ENCODE peak calls at places on chromosomes 6 and 20, in eight cellular contexts. B, F, I, U, J, P, W and N are unnamed samples.

GRCh38 chr20:59604770-59605665 is 678 bp downstream of the PHACTR3 start:
- DNase-seq in B (no peak), P (no peak), U (no peak), F (no peak), W (no peak), J (no peak), I (no peak), N (no peak)

GRCh38 chr6:137025786-137026730 is 18.7 kb downstream of the IL20RA start:
- DNase-seq in B (peak; percentile 26), U (no peak), P (no peak), J (no peak), F (no peak), I (no peak), W (no peak), N (no peak)

GRCh38 chr20:31675828-31676533 is 38.3 kb downstream of the COX4I2 start:
- DNase-seq in I (peak; percentile 80), U (no peak), F (no peak), B (peak; percentile 73), W (no peak), P (no peak), J (peak; percentile 29), N (peak; percentile 57)

GRCh38 chr6:129750390-129750789 is 40.4 kb upstream of the ARHGAP18 start:
- DNase-seq in F (no peak), P (no peak), W (no peak), B (no peak), U (no peak), J (no peak), I (no peak), N (peak; percentile 74)

GRCh38 chr6:45595010-45595851 is 217.5 kb upstream of the SUPT3H start:
- DNase-seq in I (no peak), B (no peak), W (no peak), U (no peak), F (no peak), P (no peak), J (no peak), N (no peak)

GRCh38 chr6:170250981-170251775 is 39.7 kb downstream of the DLL1 start:
- DNase-seq in J (no peak), W (no peak), U (no peak), P (no peak), F (no peak), B (no peak), I (no peak), N (no peak)

GRCh38 chr6:41921712-41921998 is 356 bp downstream of the BYSL start:
- DNase-seq in P (peak; percentile 49), F (no peak), J (no peak), I (no peak), W (no peak), B (no peak), U (no peak), N (no peak)

GRCh38 chr6:97133071-97133470 is 149.9 kb downstream of the MMS22L start:
- DNase-seq in J (peak; percentile 23), U (no peak), W (no peak), I (no peak), P (no peak), B (no peak), F (no peak), N (no peak)

GRCh38 chr20:57904706-57905105 is 194.9 kb upstream of the PMEPA1 start:
- DNase-seq in B (no peak), J (no peak), I (no peak), U (no peak), F (no peak), P (no peak), W (no peak), N (no peak)

GRCh38 chr20:1281279-1282057 is 15.4 kb downstream of the SNPH start:
- DNase-seq in P (no peak), W (no peak), B (no peak), I (no peak), U (peak; percentile 65), F (no peak), J (no peak), N (no peak)

GRCh38 chr6:69957990-69958559 is 91.7 kb downstream of the COL19A1 start:
- DNase-seq in J (no peak), U (no peak), I (no peak), P (no peak), W (no peak), F (no peak), B (no peak), N (no peak)

GRCh38 chr6:17015551-17016381 is 86.1 kb upstream of the STMND1 start:
- DNase-seq in W (no peak), P (no peak), U (no peak), F (no peak), J (no peak), B (peak; percentile 6), I (peak; percentile 84), N (peak; percentile 59)

GRCh38 chr6:95614094-95614493 is 36.8 kb downstream of the MANEA start:
- DNase-seq in W (no peak), U (no peak), J (no peak), I (no peak), B (no peak), P (no peak), F (no peak), N (no peak)

GRCh38 chr6:148064406-148065134 is 278.1 kb upstream of the SASH1 start:
- DNase-seq in B (no peak), F (no peak), P (peak; percentile 27), W (peak; percentile 32), J (peak; percentile 21), I (no peak), U (no peak), N (peak; percentile 90)

GRCh38 chr20:2741881-2742280 is 49.3 kb downstream of the EBF4 start:
- DNase-seq in W (no peak), J (no peak), U (no peak), P (no peak), B (no peak), I (no peak), F (no peak), N (no peak)

GRCh38 chr6:18154507-18155272 is at the start of gene TPMT:
- DNase-seq in U (no peak), F (peak; percentile 92), P (no peak), J (no peak), W (no peak), B (no peak), I (peak; percentile 99), N (no peak)

GRCh38 chr6:79584332-79584731 is 46.8 kb upstream of the SH3BGRL2 start:
- DNase-seq in W (no peak), B (no peak), I (no peak), J (no peak), U (no peak), F (no peak), P (no peak), N (no peak)